ENCODE peak calls at places on chromosomes 12 and 14, in seven cellular contexts. One of them, this sample, is unnamed.

GRCh38 chr14:23640524-23641141 is 4.5 kb downstream of the DHRS2 start:
- DNase-seq in left ventricle myocardium inferior: peak; percentile 29
- DNase-seq in AG09319: peak; percentile 18
- DNase-seq in B cell: no peak
- DNase-seq in GM13977: no peak
- DNase-seq in foreskin keratinocyte: no peak
- DNase-seq in fibroblast of the aortic adventitia: peak; percentile 35
- DNase-seq in this sample: peak; percentile 2

GRCh38 chr12:131452444-131452860 is 258.4 kb upstream of the SFSWAP start:
- DNase-seq in left ventricle myocardium inferior: no peak
- DNase-seq in AG09319: no peak
- DNase-seq in B cell: no peak
- DNase-seq in GM13977: peak; percentile 69
- DNase-seq in foreskin keratinocyte: no peak
- DNase-seq in fibroblast of the aortic adventitia: no peak
- DNase-seq in this sample: peak; percentile 55

GRCh38 chr14:77649326-77649725 is 32.9 kb upstream of the SPTLC2 start:
- DNase-seq in left ventricle myocardium inferior: no peak
- DNase-seq in AG09319: no peak
- DNase-seq in B cell: no peak
- DNase-seq in GM13977: no peak
- DNase-seq in foreskin keratinocyte: no peak
- DNase-seq in fibroblast of the aortic adventitia: peak; percentile 48
- DNase-seq in this sample: no peak

GRCh38 chr12:8081228-8081920 is 700 bp upstream of the NECAP1 start:
- DNase-seq in left ventricle myocardium inferior: no peak
- DNase-seq in AG09319: no peak
- DNase-seq in B cell: peak; percentile 39
- DNase-seq in GM13977: no peak
- DNase-seq in foreskin keratinocyte: no peak
- DNase-seq in fibroblast of the aortic adventitia: peak; percentile 10
- DNase-seq in this sample: no peak

GRCh38 chr14:92540472-92541048 is 27.0 kb downstream of the RIN3 start:
- DNase-seq in left ventricle myocardium inferior: peak; percentile 93
- DNase-seq in AG09319: peak; percentile 99
- DNase-seq in B cell: no peak
- DNase-seq in GM13977: no peak
- DNase-seq in foreskin keratinocyte: peak; percentile 91
- DNase-seq in fibroblast of the aortic adventitia: peak; percentile 100
- DNase-seq in this sample: no peak

GRCh38 chr12:128012110-128012509 is 254.9 kb upstream of the TMEM132C start:
- DNase-seq in left ventricle myocardium inferior: no peak
- DNase-seq in AG09319: no peak
- DNase-seq in B cell: no peak
- DNase-seq in GM13977: no peak
- DNase-seq in foreskin keratinocyte: no peak
- DNase-seq in fibroblast of the aortic adventitia: no peak
- DNase-seq in this sample: no peak

GRCh38 chr12:14950421-14950820 is 11.0 kb downstream of the ARHGDIB start:
- DNase-seq in left ventricle myocardium inferior: no peak
- DNase-seq in AG09319: no peak
- DNase-seq in B cell: no peak
- DNase-seq in GM13977: no peak
- DNase-seq in foreskin keratinocyte: no peak
- DNase-seq in fibroblast of the aortic adventitia: no peak
- DNase-seq in this sample: no peak

GRCh38 chr12:90015228-90015627 is 306.6 kb upstream of the ATP2B1 start:
- DNase-seq in left ventricle myocardium inferior: no peak
- DNase-seq in AG09319: no peak
- DNase-seq in B cell: no peak
- DNase-seq in GM13977: no peak
- DNase-seq in foreskin keratinocyte: peak; percentile 29
- DNase-seq in fibroblast of the aortic adventitia: peak; percentile 84
- DNase-seq in this sample: no peak

GRCh38 chr14:67650161-67650560 is 24.3 kb downstream of the VTI1B start:
- DNase-seq in left ventricle myocardium inferior: no peak
- DNase-seq in AG09319: no peak
- DNase-seq in B cell: no peak
- DNase-seq in GM13977: no peak
- DNase-seq in foreskin keratinocyte: no peak
- DNase-seq in fibroblast of the aortic adventitia: peak; percentile 15
- DNase-seq in this sample: no peak

GRCh38 chr12:119183942-119184695 is 5.4 kb downstream of the HSPB8 start:
- DNase-seq in left ventricle myocardium inferior: peak; percentile 67
- DNase-seq in AG09319: no peak
- DNase-seq in B cell: no peak
- DNase-seq in GM13977: no peak
- DNase-seq in foreskin keratinocyte: no peak
- DNase-seq in fibroblast of the aortic adventitia: no peak
- DNase-seq in this sample: no peak

GRCh38 chr12:104742551-104742961 is 215.5 kb downstream of the SLC41A2 start:
- DNase-seq in left ventricle myocardium inferior: no peak
- DNase-seq in AG09319: no peak
- DNase-seq in B cell: no peak
- DNase-seq in GM13977: no peak
- DNase-seq in foreskin keratinocyte: no peak
- DNase-seq in fibroblast of the aortic adventitia: no peak
- DNase-seq in this sample: no peak

GRCh38 chr14:99136047-99136400 is 136.0 kb downstream of the BCL11B start:
- DNase-seq in left ventricle myocardium inferior: no peak
- DNase-seq in AG09319: no peak
- DNase-seq in B cell: no peak
- DNase-seq in GM13977: no peak
- DNase-seq in foreskin keratinocyte: no peak
- DNase-seq in fibroblast of the aortic adventitia: no peak
- DNase-seq in this sample: no peak

GRCh38 chr14:71758198-71758955 is 173.9 kb upstream of the RGS6 start:
- DNase-seq in left ventricle myocardium inferior: no peak
- DNase-seq in AG09319: no peak
- DNase-seq in B cell: no peak
- DNase-seq in GM13977: no peak
- DNase-seq in foreskin keratinocyte: no peak
- DNase-seq in fibroblast of the aortic adventitia: no peak
- DNase-seq in this sample: no peak

GRCh38 chr14:105334383-105335230 is 20.1 kb downstream of the PACS2 start:
- DNase-seq in left ventricle myocardium inferior: no peak
- DNase-seq in AG09319: no peak
- DNase-seq in B cell: no peak
- DNase-seq in GM13977: no peak
- DNase-seq in foreskin keratinocyte: no peak
- DNase-seq in fibroblast of the aortic adventitia: no peak
- DNase-seq in this sample: no peak

DNA sequence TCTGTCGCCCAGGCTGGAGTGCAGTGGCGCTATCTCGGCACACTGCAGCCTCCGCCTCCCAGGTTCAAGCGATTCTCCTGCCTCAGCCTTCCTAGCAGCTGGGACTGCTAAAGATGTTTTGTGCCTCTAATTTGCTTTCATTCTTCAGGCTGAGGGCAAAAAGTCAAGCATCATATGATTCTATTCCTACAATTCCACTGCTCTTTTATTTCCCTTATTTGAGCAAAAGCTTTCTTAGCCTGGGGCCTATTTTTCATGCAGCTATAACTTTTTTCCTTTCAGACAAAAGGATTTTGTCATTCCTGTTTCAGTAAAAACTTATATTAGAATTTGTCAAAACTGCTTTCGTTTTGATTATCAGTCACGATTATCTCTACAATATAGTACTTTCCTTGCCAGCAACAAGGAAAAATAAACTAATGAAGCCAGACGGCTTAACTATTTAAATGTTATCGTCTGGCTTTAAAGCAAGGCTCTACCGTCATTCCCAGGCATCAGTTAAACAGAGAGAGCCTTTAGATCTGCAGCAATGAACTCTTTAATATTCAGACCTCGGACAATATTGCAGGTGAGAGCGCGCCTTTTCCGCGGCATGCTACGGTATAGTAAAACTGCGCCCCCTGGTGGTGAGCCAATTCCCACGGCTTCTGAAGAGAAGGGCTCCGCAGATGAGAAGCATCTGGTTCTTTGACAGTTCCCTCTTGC is 1.4 kb upstream of the SLC2A13 start:
- DNase-seq in left ventricle myocardium inferior: peak; percentile 91
- DNase-seq in AG09319: peak; percentile 52
- DNase-seq in B cell: peak; percentile 90
- DNase-seq in GM13977: peak; percentile 76
- DNase-seq in foreskin keratinocyte: peak; percentile 23
- DNase-seq in fibroblast of the aortic adventitia: peak; percentile 88
- DNase-seq in this sample: peak; percentile 75
- TF ChIP-seq CTCF in left ventricle myocardium inferior: peak; percentile 94
- TF ChIP-seq CTCF in AG09319: peak; percentile 91
- TF ChIP-seq CTCF in B cell: peak; percentile 94
- TF ChIP-seq CTCF in GM13977: peak; percentile 77
- TF ChIP-seq CTCF in foreskin keratinocyte: peak; percentile 89
- TF ChIP-seq CTCF in fibroblast of the aortic adventitia: peak; percentile 88
- TF ChIP-seq CTCF in this sample: peak; percentile 88

GRCh38 chr14:103885509-103885932 is 38.1 kb upstream of the PPP1R13B start:
- DNase-seq in left ventricle myocardium inferior: no peak
- DNase-seq in AG09319: no peak
- DNase-seq in B cell: no peak
- DNase-seq in GM13977: no peak
- DNase-seq in foreskin keratinocyte: no peak
- DNase-seq in fibroblast of the aortic adventitia: no peak
- DNase-seq in this sample: no peak

GRCh38 chr14:103884854-103885253 is 37.5 kb upstream of the PPP1R13B start:
- DNase-seq in left ventricle myocardium inferior: no peak
- DNase-seq in AG09319: no peak
- DNase-seq in B cell: no peak
- DNase-seq in GM13977: no peak
- DNase-seq in foreskin keratinocyte: no peak
- DNase-seq in fibroblast of the aortic adventitia: no peak
- DNase-seq in this sample: no peak

GRCh38 chr14:103887557-103888115 is 40.3 kb upstream of the PPP1R13B start:
- DNase-seq in left ventricle myocardium inferior: no peak
- DNase-seq in AG09319: no peak
- DNase-seq in B cell: no peak
- DNase-seq in GM13977: no peak
- DNase-seq in foreskin keratinocyte: no peak
- DNase-seq in fibroblast of the aortic adventitia: no peak
- DNase-seq in this sample: no peak

GRCh38 chr14:103887170-103887501 is 39.8 kb upstream of the PPP1R13B start:
- DNase-seq in left ventricle myocardium inferior: no peak
- DNase-seq in AG09319: no peak
- DNase-seq in B cell: no peak
- DNase-seq in GM13977: no peak
- DNase-seq in foreskin keratinocyte: no peak
- DNase-seq in fibroblast of the aortic adventitia: no peak
- DNase-seq in this sample: no peak

GRCh38 chr14:103886304-103887169 is 39.2 kb upstream of the PPP1R13B start:
- DNase-seq in left ventricle myocardium inferior: no peak
- DNase-seq in AG09319: no peak
- DNase-seq in B cell: no peak
- DNase-seq in GM13977: no peak
- DNase-seq in foreskin keratinocyte: no peak
- DNase-seq in fibroblast of the aortic adventitia: no peak
- DNase-seq in this sample: no peak
- TF ChIP-seq CTCF in left ventricle myocardium inferior: no peak
- TF ChIP-seq CTCF in AG09319: no peak
- TF ChIP-seq CTCF in B cell: no peak
- TF ChIP-seq CTCF in GM13977: no peak
- TF ChIP-seq CTCF in foreskin keratinocyte: no peak
- TF ChIP-seq CTCF in fibroblast of the aortic adventitia: no peak
- TF ChIP-seq CTCF in this sample: no peak

GRCh38 chr12:108099085-108099484 is 30.0 kb upstream of the WSCD2 start:
- DNase-seq in left ventricle myocardium inferior: no peak
- DNase-seq in AG09319: no peak
- DNase-seq in B cell: peak; percentile 35
- DNase-seq in GM13977: peak; percentile 19
- DNase-seq in foreskin keratinocyte: no peak
- DNase-seq in fibroblast of the aortic adventitia: no peak
- DNase-seq in this sample: no peak
- TF ChIP-seq CTCF in left ventricle myocardium inferior: peak; percentile 58
- TF ChIP-seq CTCF in AG09319: peak; percentile 10
- TF ChIP-seq CTCF in B cell: peak; percentile 65
- TF ChIP-seq CTCF in GM13977: peak; percentile 28
- TF ChIP-seq CTCF in foreskin keratinocyte: peak; percentile 32
- TF ChIP-seq CTCF in fibroblast of the aortic adventitia: no peak
- TF ChIP-seq CTCF in this sample: no peak

GRCh38 chr14:53153702-53154112 is 584 bp upstream of the DDHD1 start:
- DNase-seq in left ventricle myocardium inferior: no peak
- DNase-seq in AG09319: no peak
- DNase-seq in B cell: no peak
- DNase-seq in GM13977: no peak
- DNase-seq in foreskin keratinocyte: no peak
- DNase-seq in fibroblast of the aortic adventitia: no peak
- DNase-seq in this sample: no peak

GRCh38 chr14:53152627-53152908 is 555 bp downstream of the DDHD1 start:
- DNase-seq in left ventricle myocardium inferior: no peak
- DNase-seq in AG09319: no peak
- DNase-seq in B cell: no peak
- DNase-seq in GM13977: no peak
- DNase-seq in foreskin keratinocyte: peak; percentile 14
- DNase-seq in fibroblast of the aortic adventitia: no peak
- DNase-seq in this sample: no peak

GRCh38 chr14:53152909-53153701 is at the start of gene DDHD1:
- DNase-seq in left ventricle myocardium inferior: peak; percentile 82
- DNase-seq in AG09319: peak; percentile 32
- DNase-seq in B cell: peak; percentile 95
- DNase-seq in GM13977: peak; percentile 94
- DNase-seq in foreskin keratinocyte: peak; percentile 21
- DNase-seq in fibroblast of the aortic adventitia: peak; percentile 58
- DNase-seq in this sample: peak; percentile 93

GRCh38 chr14:53151523-53151866 is 1.6 kb downstream of the DDHD1 start:
- DNase-seq in left ventricle myocardium inferior: no peak
- DNase-seq in AG09319: no peak
- DNase-seq in B cell: no peak
- DNase-seq in GM13977: no peak
- DNase-seq in foreskin keratinocyte: no peak
- DNase-seq in fibroblast of the aortic adventitia: no peak
- DNase-seq in this sample: no peak

DNA sequence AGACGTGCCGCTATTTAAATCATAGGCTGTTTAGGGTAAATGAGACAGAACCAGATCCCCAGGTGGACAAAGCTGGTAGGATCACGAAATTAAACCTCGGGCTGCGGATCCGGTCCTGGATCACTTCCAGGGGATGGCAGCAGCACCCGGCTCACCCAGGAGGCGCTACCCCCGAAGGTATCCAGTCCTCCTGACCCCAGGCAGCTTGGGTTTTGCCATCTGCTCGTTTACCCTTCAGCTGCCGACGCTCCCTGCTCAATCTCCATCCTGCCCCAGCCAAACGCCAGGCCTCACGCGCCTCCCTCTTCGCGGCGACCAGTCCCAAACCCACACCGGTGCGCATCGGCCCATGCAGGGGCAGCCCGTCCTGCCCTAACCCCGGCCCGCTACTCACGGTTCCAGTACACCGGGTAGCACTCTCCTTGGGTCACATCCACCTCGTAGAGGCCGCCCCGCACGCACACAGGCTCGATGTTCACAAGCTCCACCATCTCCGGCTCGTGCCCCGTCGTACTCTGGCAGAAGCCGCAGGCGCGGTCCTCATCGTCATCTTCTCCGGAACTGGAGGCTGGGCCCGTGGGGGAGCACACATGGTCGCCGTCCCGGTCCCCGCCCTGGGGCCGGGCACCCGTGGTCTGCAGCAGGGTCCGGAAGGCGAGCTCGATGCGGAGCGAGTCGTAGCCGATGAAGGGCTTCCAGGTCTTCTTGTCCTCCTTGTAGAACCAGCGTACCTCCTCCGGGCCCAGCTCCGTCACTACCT is 1.1 kb downstream of the DDHD1 start:
- DNase-seq in left ventricle myocardium inferior: peak; percentile 54
- DNase-seq in AG09319: no peak
- DNase-seq in B cell: peak; percentile 76
- DNase-seq in GM13977: peak; percentile 64
- DNase-seq in foreskin keratinocyte: peak; percentile 46
- DNase-seq in fibroblast of the aortic adventitia: peak; percentile 57
- DNase-seq in this sample: peak; percentile 54
- TF ChIP-seq CTCF in left ventricle myocardium inferior: peak; percentile 25
- TF ChIP-seq CTCF in AG09319: no peak
- TF ChIP-seq CTCF in B cell: no peak
- TF ChIP-seq CTCF in GM13977: no peak
- TF ChIP-seq CTCF in foreskin keratinocyte: peak; percentile 43
- TF ChIP-seq CTCF in fibroblast of the aortic adventitia: no peak
- TF ChIP-seq CTCF in this sample: peak; percentile 26